ENCODE peak calls at places on chromosomes 5 and 9, in four cellular contexts. L, W, V and P are unnamed samples.

GRCh38 chr9:78296893-78297671 is at the start of gene PSAT1:
- DNase-seq in W (peak; percentile 86), L (peak; percentile 98), V (peak; percentile 95), P (peak; percentile 97)

GRCh38 chr5:83718195-83718825 is 2.3 kb downstream of the HAPLN1 start:
- DNase-seq in V (peak; percentile 83), W (no peak), L (peak; percentile 78), P (peak; percentile 75)

GRCh38 chr5:392431-392988 is 50.5 kb upstream of the EXOC3 start:
- DNase-seq in V (no peak), L (peak; percentile 42), W (peak; percentile 59), P (peak; percentile 95)

GRCh38 chr9:110257097-110257955 is 1.0 kb upstream of the TXN start:
- DNase-seq in L (peak; percentile 29), V (peak; percentile 39), W (no peak), P (no peak)

GRCh38 chr5:54760182-54760935 is 225.0 kb downstream of the ESM1 start:
- DNase-seq in V (peak; percentile 83), L (no peak), W (no peak), P (no peak)

GRCh38 chr9:98764351-98764750 is 32.0 kb downstream of the ANKS6 start:
- DNase-seq in V (no peak), W (no peak), L (peak; percentile 3), P (no peak)

GRCh38 chr9:91844170-91844569 is 105.9 kb downstream of the ROR2 start:
- DNase-seq in V (no peak), W (peak; percentile 62), L (no peak), P (no peak)

GRCh38 chr9:34796924-34797323 is 87.0 kb upstream of the CCL21 start:
- DNase-seq in V (no peak), W (no peak), L (no peak), P (no peak)

GRCh38 chr5:53642006-53642405 is 81.6 kb downstream of the NDUFS4 start:
- DNase-seq in L (peak; percentile 6), V (peak; percentile 47), W (no peak), P (no peak)

GRCh38 chr5:149448831-149449714 is 70.0 kb upstream of the IL17B start:
- DNase-seq in L (no peak), V (peak; percentile 49), W (no peak), P (no peak)

GRCh38 chr5:10577371-10578291 is 13.8 kb downstream of the ANKRD33B start:
- DNase-seq in V (peak; percentile 42), L (peak; percentile 15), W (peak; percentile 71), P (no peak)

GRCh38 chr9:13113201-13113600 is 166.3 kb downstream of the MPDZ start:
- DNase-seq in L (peak; percentile 50), V (peak; percentile 51), W (no peak), P (no peak)

GRCh38 chr9:21752003-21752402 is 50.4 kb upstream of the MTAP start:
- DNase-seq in L (no peak), W (no peak), V (no peak), P (no peak)

GRCh38 chr5:141010047-141010793 is 41.0 kb upstream of the PCDHB1 start:
- DNase-seq in L (no peak), V (no peak), W (no peak), P (no peak)

GRCh38 chr5:172848419-172848818 is 14.4 kb downstream of the ERGIC1 start:
- DNase-seq in V (no peak), W (no peak), L (no peak), P (no peak)

GRCh38 chr5:1765141-1765879 is 34.3 kb downstream of the MRPL36 start:
- DNase-seq in V (no peak), L (no peak), W (no peak), P (no peak)

DNA sequence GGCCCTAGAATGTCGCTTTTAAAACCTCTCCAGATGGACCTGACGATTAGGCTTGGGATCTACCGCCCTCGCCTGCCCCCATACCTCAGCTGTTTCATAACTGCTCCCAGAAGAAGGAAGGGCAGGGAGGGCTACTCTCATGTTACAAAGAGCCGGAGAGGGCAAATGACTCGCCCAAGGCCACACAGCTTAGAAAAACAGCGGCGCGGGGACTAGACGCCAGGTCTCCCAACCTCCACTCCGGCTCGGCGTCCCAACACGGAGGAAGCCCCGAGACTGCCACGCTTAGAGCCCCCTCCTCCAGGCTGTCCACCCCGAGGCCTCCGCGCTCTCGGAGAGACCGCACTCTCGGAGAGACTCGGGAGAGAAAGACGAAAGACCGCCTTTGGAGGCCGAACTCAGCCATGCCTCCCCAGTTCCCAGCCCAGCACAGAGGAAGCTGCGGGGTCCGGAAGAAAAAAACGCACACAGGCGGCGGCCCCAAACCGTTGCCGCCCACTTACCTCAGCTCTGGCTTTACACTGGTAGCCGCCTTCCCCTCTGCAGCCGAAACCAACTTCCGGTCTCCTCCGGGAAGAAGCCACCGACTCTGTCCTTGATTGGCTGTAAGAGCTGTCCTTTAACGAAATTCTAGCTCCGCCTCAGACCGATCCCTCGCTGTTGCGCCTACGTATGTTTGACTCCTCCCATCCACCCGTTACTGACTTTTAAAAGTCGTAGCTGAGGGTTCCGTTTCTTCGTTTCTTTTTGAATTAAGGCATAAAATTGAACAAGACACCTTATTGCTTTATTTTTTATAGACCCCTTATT is at the start of gene MED7:
- DNase-seq in W (peak; percentile 98), L (peak; percentile 99), V (peak; percentile 100), P (peak; percentile 95)
- TF ChIP-seq CTCF in W (no peak), L (no peak), V (no peak), P (no peak)

DNA sequence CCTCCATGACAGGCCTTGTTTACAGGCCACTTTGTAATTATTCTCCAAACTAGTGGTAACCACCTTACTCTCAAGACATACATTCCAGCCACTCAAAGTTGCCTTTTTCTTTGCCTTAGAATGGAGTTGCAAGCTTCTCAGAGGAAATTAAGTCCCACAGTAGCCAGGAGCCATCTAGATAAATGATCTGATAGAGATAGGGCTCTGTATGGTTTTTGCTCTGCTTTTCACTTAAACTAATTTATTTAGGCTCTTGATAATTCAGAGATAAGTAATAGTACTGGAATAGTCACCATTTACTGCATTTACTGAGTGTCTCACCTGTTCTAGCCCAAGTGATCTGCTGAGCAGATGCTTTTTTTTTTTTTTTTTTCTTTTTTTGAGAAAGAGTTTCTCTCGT is 7.5 kb downstream of the LARP1 start:
- DNase-seq in V (no peak), W (no peak), L (no peak), P (no peak)
- TF ChIP-seq CTCF in V (no peak), W (no peak), L (no peak), P (no peak)

GRCh38 chr9:5321058-5321457 is 16.5 kb upstream of the RLN2 start:
- DNase-seq in W (no peak), L (no peak), V (no peak), P (peak; percentile 14)
- TF ChIP-seq CTCF in W (no peak), L (peak; percentile 12), V (peak; percentile 9), P (peak; percentile 8)

GRCh38 chr5:143448518-143448917 is 45.0 kb upstream of the NR3C1 start:
- DNase-seq in L (no peak), V (no peak), W (no peak), P (no peak)
- TF ChIP-seq CTCF in L (no peak), V (no peak), W (no peak), P (peak; percentile 17)

DNA sequence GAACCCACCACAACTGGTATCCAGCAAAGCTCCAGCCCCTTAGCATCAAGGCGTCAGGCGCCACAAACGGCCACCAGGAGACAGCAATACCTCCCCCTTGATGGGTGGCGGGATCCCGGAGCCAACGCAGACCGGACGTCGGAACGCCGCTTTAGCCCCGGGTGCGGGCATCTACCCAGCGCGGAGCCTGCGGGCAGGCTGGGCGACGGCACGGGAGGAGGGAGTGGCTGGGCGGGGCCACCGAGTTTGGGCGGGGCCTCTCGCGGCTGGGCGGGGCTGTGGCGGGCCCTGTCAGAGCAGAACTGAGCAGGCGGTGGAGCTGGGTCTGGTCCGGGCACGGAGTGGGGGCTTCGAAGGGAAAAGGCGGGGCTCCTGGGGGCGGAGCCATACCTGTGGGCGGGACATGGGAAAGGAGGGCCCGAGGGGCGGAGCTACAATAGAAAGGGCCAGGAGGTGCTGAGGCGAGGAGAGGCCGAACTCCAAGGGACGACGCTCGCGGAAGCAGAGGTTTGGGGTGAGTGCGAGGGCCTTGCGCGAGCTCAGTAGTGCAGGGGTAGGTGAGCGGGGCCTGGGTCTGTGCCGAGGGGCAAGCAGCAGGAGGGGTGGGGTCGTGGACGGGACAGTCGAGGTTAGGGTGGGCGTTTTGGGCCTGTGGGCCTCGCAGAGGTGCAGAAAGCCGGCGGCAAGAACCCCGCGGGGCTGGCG is 40.2 kb upstream of the GARNL3 start:
- DNase-seq in L (peak; percentile 82), W (peak; percentile 95), V (peak; percentile 82), P (peak; percentile 98)
- TF ChIP-seq CTCF in L (peak; percentile 34), W (no peak), V (peak; percentile 22), P (no peak)

GRCh38 chr5:7805379-7805778 is 45.6 kb downstream of the CFAP90 start:
- DNase-seq in W (no peak), V (no peak), L (no peak), P (no peak)
- TF ChIP-seq CTCF in W (no peak), V (no peak), L (peak; percentile 36), P (peak; percentile 59)

GRCh38 chr5:174837919-174838902 is 113.8 kb downstream of the MSX2 start:
- DNase-seq in W (no peak), V (peak; percentile 81), L (peak; percentile 23), P (no peak)
- TF ChIP-seq CTCF in W (no peak), V (no peak), L (no peak), P (peak; percentile 15)

DNA sequence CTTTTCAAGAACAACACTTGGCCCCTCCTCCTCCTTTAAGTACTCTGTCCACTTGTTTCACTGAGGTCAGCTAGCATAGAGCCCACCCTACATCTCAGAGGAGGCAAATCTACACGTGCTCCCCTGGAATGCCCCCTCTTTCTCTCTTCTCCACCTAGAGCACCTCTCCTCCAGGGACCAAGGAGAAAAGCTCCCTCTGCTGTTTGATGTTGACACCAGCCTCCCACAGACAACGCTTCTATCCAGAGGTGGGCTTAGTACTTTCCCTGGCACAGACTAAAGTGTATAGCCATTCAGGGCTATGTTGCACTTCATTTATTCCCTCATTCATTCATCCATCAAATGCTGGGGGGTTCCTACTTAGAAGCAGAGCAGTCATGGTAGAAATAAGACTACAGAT is 68.2 kb upstream of the TAF1L start:
- DNase-seq in L (no peak), V (no peak), W (no peak), P (no peak)
- TF ChIP-seq CTCF in L (peak; percentile 36), V (no peak), W (no peak), P (peak; percentile 32)

DNA sequence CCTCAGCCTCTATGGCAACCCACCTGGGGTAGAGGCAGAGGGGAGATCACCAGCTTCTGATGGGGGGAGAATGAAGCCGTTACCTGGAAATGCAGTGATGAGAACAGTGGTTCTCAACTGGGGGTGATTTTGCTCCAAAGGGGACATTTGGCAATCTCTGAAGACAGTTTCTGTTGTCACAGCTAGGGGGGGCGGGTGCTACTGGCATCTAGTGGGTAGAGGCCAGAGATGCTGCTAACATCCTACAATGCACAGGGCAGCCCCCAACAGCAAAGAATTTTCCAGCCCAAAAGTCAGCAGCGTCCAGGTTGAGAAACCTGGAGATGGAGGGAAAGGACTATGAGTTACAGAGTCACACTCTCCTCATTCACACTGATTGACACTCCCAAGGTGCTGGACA is 84.5 kb downstream of the FGF1 start:
- DNase-seq in L (no peak), V (no peak), W (no peak), P (no peak)
- TF ChIP-seq CTCF in L (peak; percentile 21), V (peak; percentile 17), W (no peak), P (no peak)